ENCODE peak calls at places on chromosomes 16 and 17, in eight cellular contexts. P is EL, Q is ELR, K is NCI-H1436, A is MM.1S, C is EH, L is RWPE1, H is Caco-2. D is an unnamed sample.
A peak's percentile ranks its signal among the peaks of the same experiment; 100 is the strongest.

GRCh38 chr17:35765086-35765710 is 4.5 kb downstream of the C17orf50 start:
- DNase-seq in P (no peak), Q (no peak), K (no peak), A (no peak), C (peak; percentile 60), L (no peak), H (no peak), D (no peak)

GRCh38 chr16:73308776-73309175 is 260.8 kb upstream of the ZFHX3 start:
- DNase-seq in P (no peak), Q (no peak), K (no peak), A (no peak), C (no peak), L (no peak), H (no peak), D (no peak)

GRCh38 chr16:26787924-26788323 is 278.8 kb upstream of the C16orf82 start:
- DNase-seq in P (no peak), Q (no peak), K (no peak), A (no peak), C (no peak), L (no peak), H (peak; percentile 42), D (no peak)

GRCh38 chr17:72590382-72590781 is 469.6 kb downstream of the SOX9 start:
- DNase-seq in P (peak; percentile 68), Q (peak; percentile 81), K (no peak), A (no peak), C (peak; percentile 82), L (peak; percentile 61), H (no peak), D (no peak)

GRCh38 chr16:30903002-30903401 is 6.6 kb downstream of the CTF1 start:
- DNase-seq in P (no peak), Q (no peak), K (no peak), A (no peak), C (no peak), L (no peak), H (no peak), D (no peak)

GRCh38 chr16:67966549-67967182 is 1.8 kb downstream of the SLC12A4 start:
- DNase-seq in P (peak; percentile 75), Q (peak; percentile 62), K (no peak), A (no peak), C (peak; percentile 83), L (no peak), H (peak; percentile 66), D (no peak)

GRCh38 chr17:38967290-38967738 is at the start of gene FBXO47:
- DNase-seq in P (peak; percentile 92), Q (peak; percentile 82), K (no peak), A (no peak), C (peak; percentile 79), L (peak; percentile 82), H (peak; percentile 95), D (no peak)

GRCh38 chr17:33651631-33652030 is 358.5 kb upstream of the ASIC2 start:
- DNase-seq in P (no peak), Q (no peak), K (no peak), A (no peak), C (peak; percentile 0), L (peak; percentile 7), H (no peak), D (no peak)

GRCh38 chr17:3762922-3763776 is 37.8 kb downstream of the ITGAE start:
- DNase-seq in P (no peak), Q (no peak), K (no peak), A (no peak), C (no peak), L (no peak), H (no peak), D (no peak)

GRCh38 chr16:76459111-76459510 is 181.9 kb downstream of the CNTNAP4 start:
- DNase-seq in P (no peak), Q (no peak), K (no peak), A (no peak), C (no peak), L (no peak), H (no peak), D (no peak)

GRCh38 chr17:41956522-41956921 is 10.1 kb upstream of the CNP start:
- DNase-seq in P (no peak), Q (no peak), K (no peak), A (no peak), C (no peak), L (no peak), H (no peak), D (no peak)

GRCh38 chr16:52861614-52862022 is 191.1 kb downstream of the CHD9NB start:
- DNase-seq in P (no peak), Q (peak; percentile 1), K (peak; percentile 44), A (no peak), C (no peak), L (peak; percentile 23), H (peak; percentile 40), D (peak; percentile 50)

GRCh38 chr17:69575346-69575761 is 160.9 kb downstream of the MAP2K6 start:
- DNase-seq in P (peak; percentile 88), Q (peak; percentile 52), K (no peak), A (no peak), C (peak; percentile 85), L (no peak), H (no peak), D (no peak)

GRCh38 chr17:61467416-61468262 is 15.4 kb downstream of the TBX4 start:
- DNase-seq in P (peak; percentile 62), Q (peak; percentile 65), K (no peak), A (no peak), C (peak; percentile 74), L (no peak), H (peak; percentile 69), D (no peak)

GRCh38 chr16:79972053-79972704 is 371.6 kb upstream of the MAF start:
- DNase-seq in P (no peak), Q (no peak), K (no peak), A (no peak), C (no peak), L (no peak), H (no peak), D (no peak)

GRCh38 chr17:80252871-80253270 is 7.8 kb upstream of the RNF213 start:
- DNase-seq in P (no peak), Q (peak; percentile 35), K (peak; percentile 81), A (peak; percentile 63), C (no peak), L (peak; percentile 80), H (peak; percentile 55), D (peak; percentile 87)

GRCh38 chr17:81621494-81622230 is 15.2 kb downstream of the NPLOC4 start:
- DNase-seq in P (no peak), Q (no peak), K (no peak), A (no peak), C (no peak), L (no peak), H (no peak), D (no peak)

GRCh38 chr16:77835111-77835510 is 46.7 kb downstream of the VAT1L start:
- DNase-seq in P (no peak), Q (no peak), K (no peak), A (no peak), C (peak; percentile 42), L (no peak), H (no peak), D (no peak)

GRCh38 chr16:83513006-83513755 is 294.6 kb upstream of the HSBP1 start:
- DNase-seq in P (peak; percentile 86), Q (peak; percentile 87), K (no peak), A (no peak), C (peak; percentile 90), L (peak; percentile 55), H (no peak), D (no peak)

GRCh38 chr17:19650826-19651225 is 2.3 kb downstream of the ALDH3A2 start:
- DNase-seq in P (peak; percentile 33), Q (peak; percentile 63), K (no peak), A (no peak), C (peak; percentile 72), L (no peak), H (no peak), D (no peak)

GRCh38 chr17:79382313-79382712 is 228.5 kb downstream of the RBFOX3 start:
- DNase-seq in P (no peak), Q (no peak), K (no peak), A (no peak), C (no peak), L (no peak), H (no peak), D (no peak)

GRCh38 chr17:59244081-59244480 is 23.8 kb downstream of the GDPD1 start:
- DNase-seq in P (no peak), Q (no peak), K (no peak), A (no peak), C (no peak), L (no peak), H (no peak), D (no peak)

GRCh38 chr17:40529991-40530390 is 28.6 kb upstream of the TNS4 start:
- DNase-seq in P (no peak), Q (no peak), K (no peak), A (no peak), C (no peak), L (no peak), H (no peak), D (no peak)

GRCh38 chr16:77191259-77191969 is 424 bp downstream of the MON1B start:
- DNase-seq in P (peak; percentile 11), Q (peak; percentile 32), K (no peak), A (peak; percentile 7), C (peak; percentile 29), L (peak; percentile 11), H (peak; percentile 38), D (peak; percentile 6)

GRCh38 chr17:49646391-49647255 is 31.3 kb downstream of the SPOP start:
- DNase-seq in P (peak; percentile 87), Q (peak; percentile 89), K (no peak), A (peak; percentile 88), C (peak; percentile 89), L (peak; percentile 77), H (peak; percentile 31), D (no peak)

GRCh38 chr16:24683250-24683649 is 46.2 kb upstream of the TNRC6A start:
- DNase-seq in P (no peak), Q (no peak), K (no peak), A (no peak), C (no peak), L (no peak), H (no peak), D (no peak)

GRCh38 chr16:84700518-84701277 is 898 bp downstream of the USP10 start:
- DNase-seq in P (peak; percentile 36), Q (peak; percentile 55), K (no peak), A (peak; percentile 46), C (peak; percentile 53), L (peak; percentile 23), H (peak; percentile 31), D (no peak)

GRCh38 chr16:30570621-30571443 is 682 bp downstream of the ZNF688 start:
- DNase-seq in P (peak; percentile 18), Q (peak; percentile 40), K (no peak), A (no peak), C (peak; percentile 61), L (no peak), H (no peak), D (no peak)

D was measured in SHP77.